ENCODE peak calls at places on chromosomes 12 and 14, in five cellular contexts. P is ELF-1, G is activated T-cell treated with anti-CD3 and anti-CD28 coated beads for 48 hours, W is psoas muscle, U is NCI-H2029. Y is an unnamed sample.

GRCh38 chr12:115722181-115722580 is 555.3 kb downstream of the MED13L start:
- DNase-seq in P (no peak), G (no peak), W (no peak), U (no peak), Y (no peak)

GRCh38 chr12:110458756-110459155 is 8.6 kb upstream of the ARPC3 start:
- DNase-seq in P (no peak), G (no peak), W (no peak), U (no peak), Y (no peak)

GRCh38 chr12:107317751-107318553 is 224.6 kb upstream of the CRY1 start:
- DNase-seq in P (peak), G (peak), W (peak), U (peak), Y (peak)

GRCh38 chr12:9634177-9634803 is 26.6 kb upstream of the KLRB1 start:
- DNase-seq in P (peak), G (peak), W (no peak), U (no peak), Y (no peak)

GRCh38 chr12:128715485-128715884 is 108.3 kb downstream of the SLC15A4 start:
- DNase-seq in P (no peak), G (no peak), W (no peak), U (no peak), Y (no peak)

GRCh38 chr12:108523365-108523764 is 8.3 kb downstream of the FICD start:
- DNase-seq in P (no peak), G (no peak), W (no peak), U (no peak), Y (no peak)

GRCh38 chr12:107446476-107446875 is 239.1 kb upstream of the PWP1 start:
- DNase-seq in P (no peak), G (no peak), W (no peak), U (no peak), Y (no peak)

GRCh38 chr12:57127101-57127709 is 1.1 kb upstream of the LRP1 start:
- DNase-seq in P (peak), G (peak), W (peak), U (peak), Y (peak)

GRCh38 chr14:56810341-56810740 is at the start of gene OTX2:
- DNase-seq in P (peak), G (no peak), W (no peak), U (no peak), Y (no peak)

GRCh38 chr12:14920475-14921126 is 17.7 kb downstream of the ERP27 start:
- DNase-seq in P (no peak), G (no peak), W (no peak), U (no peak), Y (no peak)

GRCh38 chr12:96155781-96156180 is 38.4 kb upstream of the ELK3 start:
- DNase-seq in P (no peak), G (no peak), W (no peak), U (no peak), Y (no peak)

GRCh38 chr14:81450100-81450531 is 50.0 kb upstream of the STON2 start:
- DNase-seq in P (peak), G (no peak), W (peak), U (peak), Y (peak)

GRCh38 chr12:132446535-132447326 is 43.2 kb upstream of the FBRSL1 start:
- DNase-seq in P (no peak), G (no peak), W (peak), U (no peak), Y (no peak)

GRCh38 chr14:85313801-85314207 is 216.1 kb upstream of the FLRT2 start:
- DNase-seq in P (no peak), G (no peak), W (no peak), U (no peak), Y (no peak)

GRCh38 chr12:57430931-57431566 is at the start of gene R3HDM2:
- DNase-seq in P (peak), G (peak), W (peak), U (peak), Y (peak)

GRCh38 chr14:32933943-32934890 is 4.5 kb upstream of the NPAS3 start:
- DNase-seq in P (peak), G (no peak), W (peak), U (peak), Y (peak)

GRCh38 chr12:74401966-74402365 is 135.7 kb upstream of the ATXN7L3B start:
- DNase-seq in P (no peak), G (no peak), W (no peak), U (no peak), Y (no peak)

GRCh38 chr12:126899926-126900792 is 1366.8 kb upstream of the TMEM132C start:
- DNase-seq in P (no peak), G (no peak), W (no peak), U (no peak), Y (no peak)

GRCh38 chr12:51048601-51049369 is 658 bp downstream of the LETMD1 start:
- DNase-seq in P (peak), G (no peak), W (no peak), U (no peak), Y (no peak)

GRCh38 chr14:94114589-94115067 is 4.1 kb downstream of the IFI27 start:
- DNase-seq in P (no peak), G (no peak), W (no peak), U (no peak), Y (no peak)

GRCh38 chr12:56150563-56150962 is 1.8 kb upstream of the MYL6B start:
- DNase-seq in P (no peak), G (no peak), W (no peak), U (no peak), Y (no peak)

GRCh38 chr12:119216084-119216483 is 37.4 kb downstream of the HSPB8 start:
- DNase-seq in P (no peak), G (no peak), W (no peak), U (no peak), Y (no peak)